ENCODE peak calls at places on chromosomes 6 and 20, in ten cellular contexts. T is lung; F is stimulated activated CD4-positive, alpha-beta T cell treated with anti-CD3 and anti-CD28 coated beads, Interleukin-15, amount 100 ng/mL, for 1 hour; A is NCI-H1105 treated with DMSO at 0.1 percent for 48 hours; Y is A172; C is smooth muscle cell of the brain vasculature; K is H54; M is T-cell; V is EL; P is CD8-positive, alpha-beta memory T cell. Z is an unnamed sample.

GRCh38 chr6:154509421-154510143 is 903 bp downstream of the CNKSR3 start:
- DNase-seq in T (no peak), F (no peak), A (peak), Y (peak), C (no peak), K (no peak), M (no peak), V (peak), P (no peak), Z (no peak)

GRCh38 chr6:27541932-27542297 is 69.0 kb upstream of the ZNF184 start:
- DNase-seq in T (no peak), F (no peak), A (no peak), Y (no peak), C (no peak), K (no peak), M (no peak), V (no peak), P (no peak), Z (no peak)

GRCh38 chr20:18266282-18266681 is 22.0 kb upstream of the ZNF133 start:
- DNase-seq in T (no peak), F (no peak), A (no peak), Y (no peak), C (no peak), K (no peak), M (no peak), V (no peak), P (no peak), Z (no peak)

GRCh38 chr20:34415079-34415478 is 52.0 kb downstream of the ITCH start:
- DNase-seq in T (no peak), F (no peak), A (no peak), Y (no peak), C (no peak), K (no peak), M (no peak), V (no peak), P (no peak), Z (no peak)

GRCh38 chr20:37615507-37616425 is 78.1 kb upstream of the CTNNBL1 start:
- DNase-seq in T (peak), F (peak), A (peak), Y (peak), C (no peak), K (peak), M (no peak), V (no peak), P (peak), Z (no peak)

GRCh38 chr6:2855061-2855519 is 13.4 kb upstream of the SERPINB1 start:
- DNase-seq in T (no peak), F (no peak), A (no peak), Y (no peak), C (no peak), K (no peak), M (no peak), V (no peak), P (no peak), Z (no peak)

GRCh38 chr6:156687875-156688549 is 89.2 kb upstream of the ARID1B start:
- DNase-seq in T (no peak), F (no peak), A (no peak), Y (no peak), C (no peak), K (peak), M (no peak), V (peak), P (no peak), Z (no peak)

GRCh38 chr6:145749632-145750031 is 14.3 kb upstream of the EPM2A start:
- DNase-seq in T (no peak), F (no peak), A (no peak), Y (peak), C (peak), K (no peak), M (no peak), V (peak), P (no peak), Z (no peak)

GRCh38 chr6:6734463-6735455 is 146.2 kb downstream of the LY86 start:
- DNase-seq in T (no peak), F (no peak), A (no peak), Y (peak), C (no peak), K (no peak), M (no peak), V (no peak), P (no peak), Z (no peak)

GRCh38 chr6:1853761-1854160 is 244.0 kb downstream of the FOXC1 start:
- DNase-seq in T (no peak), F (no peak), A (no peak), Y (no peak), C (no peak), K (no peak), M (no peak), V (no peak), P (no peak), Z (no peak)

GRCh38 chr6:11744753-11745152 is 33.9 kb downstream of the ADTRP start:
- DNase-seq in T (peak), F (no peak), A (no peak), Y (peak), C (no peak), K (no peak), M (no peak), V (peak), P (no peak), Z (no peak)

GRCh38 chr6:52089758-52090348 is 2.4 kb upstream of the PKHD1 start:
- DNase-seq in T (no peak), F (no peak), A (peak), Y (no peak), C (no peak), K (no peak), M (no peak), V (no peak), P (no peak), Z (no peak)

GRCh38 chr20:48679603-48680002 is 148.2 kb downstream of the PREX1 start:
- DNase-seq in T (no peak), F (no peak), A (no peak), Y (peak), C (no peak), K (no peak), M (no peak), V (no peak), P (no peak), Z (no peak)

GRCh38 chr6:25248100-25248499 is 31.1 kb upstream of the CARMIL1 start:
- DNase-seq in T (no peak), F (no peak), A (no peak), Y (peak), C (peak), K (peak), M (no peak), V (peak), P (no peak), Z (no peak)

GRCh38 chr20:20472690-20473274 is 104.9 kb downstream of the INSM1 start:
- DNase-seq in T (no peak), F (no peak), A (no peak), Y (no peak), C (no peak), K (no peak), M (no peak), V (no peak), P (no peak), Z (no peak)

GRCh38 chr6:18978330-18979128 is 591.4 kb downstream of the RNF144B start:
- DNase-seq in T (no peak), F (no peak), A (peak), Y (no peak), C (no peak), K (no peak), M (no peak), V (no peak), P (no peak), Z (no peak)

GRCh38 chr6:5127106-5127687 is 42.1 kb downstream of the PPP1R3G start:
- DNase-seq in T (no peak), F (no peak), A (no peak), Y (no peak), C (no peak), K (no peak), M (no peak), V (no peak), P (no peak), Z (no peak)

GRCh38 chr6:169898788-169899480 is 147.5 kb downstream of the ERMARD start:
- DNase-seq in T (no peak), F (no peak), A (no peak), Y (no peak), C (no peak), K (no peak), M (no peak), V (no peak), P (no peak), Z (no peak)

GRCh38 chr20:25672659-25673058 is 24.0 kb downstream of the ZNF337 start:
- DNase-seq in T (no peak), F (no peak), A (no peak), Y (no peak), C (no peak), K (no peak), M (no peak), V (no peak), P (no peak), Z (no peak)

GRCh38 chr6:4607793-4608192 is 168.4 kb upstream of the CDYL start:
- DNase-seq in T (no peak), F (no peak), A (no peak), Y (no peak), C (no peak), K (no peak), M (no peak), V (no peak), P (peak), Z (no peak)

GRCh38 chr6:136069119-136069518 is 181.0 kb downstream of the MTFR2 start:
- DNase-seq in T (no peak), F (no peak), A (no peak), Y (peak), C (peak), K (no peak), M (no peak), V (peak), P (no peak), Z (no peak)

GRCh38 chr6:137601471-137601870 is 107.3 kb upstream of the OLIG3 start:
- DNase-seq in T (no peak), F (no peak), A (no peak), Y (no peak), C (no peak), K (no peak), M (no peak), V (no peak), P (no peak), Z (no peak)

GRCh38 chr6:4128748-4129147 is 6.6 kb downstream of the ECI2 start:
- DNase-seq in T (no peak), F (no peak), A (no peak), Y (peak), C (no peak), K (no peak), M (no peak), V (peak), P (no peak), Z (no peak)

GRCh38 chr20:44714701-44715494 is at the start of gene CCN5:
- DNase-seq in T (peak), F (no peak), A (peak), Y (peak), C (peak), K (peak), M (no peak), V (peak), P (no peak), Z (no peak)

GRCh38 chr20:48034754-48035153 is 249.5 kb upstream of the SULF2 start:
- DNase-seq in T (no peak), F (no peak), A (no peak), Y (no peak), C (no peak), K (no peak), M (no peak), V (no peak), P (no peak), Z (no peak)

GRCh38 chr20:19883501-19883900 is 125.4 kb downstream of the RIN2 start:
- DNase-seq in T (no peak), F (no peak), A (no peak), Y (no peak), C (no peak), K (no peak), M (no peak), V (no peak), P (no peak), Z (no peak)

GRCh38 chr6:52306972-52307849 is 22.7 kb upstream of the MCM3 start:
- DNase-seq in T (peak), F (no peak), A (no peak), Y (no peak), C (no peak), K (no peak), M (no peak), V (no peak), P (no peak), Z (no peak)

GRCh38 chr6:158554611-158555361 is 5.1 kb upstream of the TMEM181 start:
- DNase-seq in T (no peak), F (no peak), A (no peak), Y (no peak), C (peak), K (no peak), M (no peak), V (no peak), P (no peak), Z (no peak)

GRCh38 chr6:125310994-125311649 is 9.4 kb upstream of the HDDC2 start:
- DNase-seq in T (no peak), F (no peak), A (peak), Y (peak), C (peak), K (peak), M (no peak), V (peak), P (peak), Z (peak)

GRCh38 chr20:46057856-46058655 is 29.0 kb downstream of the SLC12A5 start:
- DNase-seq in T (peak), F (no peak), A (no peak), Y (no peak), C (no peak), K (no peak), M (no peak), V (peak), P (no peak), Z (peak)

GRCh38 chr20:25553819-25554296 is 31.5 kb downstream of the NINL start:
- DNase-seq in T (no peak), F (no peak), A (peak), Y (peak), C (peak), K (peak), M (no peak), V (peak), P (no peak), Z (no peak)

GRCh38 chr6:33319939-33320314 is 2.4 kb upstream of the ZBTB22 start:
- DNase-seq in T (no peak), F (no peak), A (no peak), Y (no peak), C (no peak), K (no peak), M (no peak), V (no peak), P (no peak), Z (no peak)

GRCh38 chr20:23305098-23305497 is 45.5 kb upstream of the NXT1 start:
- DNase-seq in T (no peak), F (no peak), A (no peak), Y (peak), C (no peak), K (no peak), M (no peak), V (no peak), P (no peak), Z (no peak)

GRCh38 chr6:4093288-4093687 is 14.4 kb upstream of the FAM217A start:
- DNase-seq in T (no peak), F (no peak), A (no peak), Y (no peak), C (no peak), K (no peak), M (no peak), V (no peak), P (no peak), Z (peak)

GRCh38 chr6:169169375-169169774 is 84.3 kb downstream of the THBS2 start:
- DNase-seq in T (no peak), F (no peak), A (no peak), Y (peak), C (no peak), K (no peak), M (no peak), V (no peak), P (no peak), Z (no peak)

GRCh38 chr6:16766043-16766521 is 4.8 kb upstream of the ATXN1 start:
- DNase-seq in T (no peak), F (no peak), A (no peak), Y (peak), C (no peak), K (peak), M (no peak), V (peak), P (no peak), Z (no peak)

GRCh38 chr6:25868784-25869183 is 5.3 kb downstream of the SLC17A3 start:
- DNase-seq in T (no peak), F (no peak), A (no peak), Y (no peak), C (no peak), K (no peak), M (no peak), V (no peak), P (no peak), Z (no peak)

GRCh38 chr6:116511424-116512131 is at the start of gene CALHM5:
- DNase-seq in T (peak), F (no peak), A (no peak), Y (peak), C (peak), K (peak), M (no peak), V (peak), P (no peak), Z (no peak)

GRCh38 chr6:16600701-16601100 is 160.6 kb downstream of the ATXN1 start:
- DNase-seq in T (no peak), F (no peak), A (no peak), Y (no peak), C (no peak), K (no peak), M (no peak), V (no peak), P (no peak), Z (no peak)

GRCh38 chr6:42726485-42727083 is 4.2 kb upstream of the PRPH2 start:
- DNase-seq in T (peak), F (peak), A (peak), Y (peak), C (peak), K (peak), M (peak), V (peak), P (peak), Z (no peak)